ENCODE peak calls at places on chromosomes 13 and 19, in eight cellular contexts. A is lower leg skin; S is GM13977; N is T-helper 2 cell treated with Interferon-gamma antibody and Interleukin-4, amounts not matched to agents 5 μg/mL and 100 μg/mL, for 36 hours; L is NB4; J is mammary epithelial cell; V is MV-4-11; T is T-helper 17 cell. B is an unnamed sample.

GRCh38 chr13:111429064-111429558 is 108.7 kb downstream of the TEX29 start:
- DNase-seq in A (peak), S (peak), N (peak), L (peak), J (peak), V (peak), T (no peak), B (peak)

GRCh38 chr19:57560049-57560491 is 407 bp upstream of the ZNF550 start:
- DNase-seq in A (no peak), S (no peak), N (no peak), L (no peak), J (peak), V (no peak), T (no peak), B (peak)

GRCh38 chr19:35000647-35001501 is 751 bp downstream of the GRAMD1A start:
- DNase-seq in A (no peak), S (peak), N (peak), L (peak), J (peak), V (peak), T (no peak), B (peak)

GRCh38 chr13:112904436-112904960 is 64.5 kb upstream of the MCF2L start:
- DNase-seq in A (no peak), S (no peak), N (no peak), L (no peak), J (no peak), V (no peak), T (no peak), B (no peak)

GRCh38 chr13:106493569-106493968 is 41.9 kb downstream of the EFNB2 start:
- DNase-seq in A (no peak), S (peak), N (no peak), L (peak), J (no peak), V (peak), T (no peak), B (no peak)

GRCh38 chr13:113840541-113841354 is 23.1 kb downstream of the GAS6 start:
- DNase-seq in A (no peak), S (no peak), N (no peak), L (no peak), J (no peak), V (peak), T (no peak), B (no peak)

GRCh38 chr19:49543032-49543431 is 15.2 kb downstream of the RCN3 start:
- DNase-seq in A (no peak), S (no peak), N (no peak), L (no peak), J (no peak), V (no peak), T (no peak), B (no peak)

GRCh38 chr13:98447881-98448641 is 128.8 kb downstream of the STK24 start:
- DNase-seq in A (no peak), S (no peak), N (no peak), L (peak), J (no peak), V (no peak), T (no peak), B (no peak)

GRCh38 chr13:76620036-76620435 is 266.2 kb downstream of the KCTD12 start:
- DNase-seq in A (no peak), S (no peak), N (no peak), L (no peak), J (peak), V (no peak), T (no peak), B (peak)

GRCh38 chr19:48724796-48725753 is 5.5 kb upstream of the MAMSTR start:
- DNase-seq in A (peak), S (peak), N (no peak), L (peak), J (peak), V (peak), T (no peak), B (peak)

GRCh38 chr13:36616706-36617105 is 57.1 kb upstream of the SERTM1 start:
- DNase-seq in A (no peak), S (no peak), N (no peak), L (no peak), J (no peak), V (no peak), T (no peak), B (no peak)

GRCh38 chr19:4101496-4101770 is 22.5 kb downstream of the MAP2K2 start:
- DNase-seq in A (no peak), S (no peak), N (no peak), L (no peak), J (no peak), V (no peak), T (no peak), B (no peak)

GRCh38 chr19:18519962-18520847 is 1.7 kb downstream of the ELL start:
- DNase-seq in A (peak), S (peak), N (peak), L (peak), J (peak), V (peak), T (peak), B (peak)

GRCh38 chr19:2808129-2808941 is 11.3 kb upstream of the ZNF554 start:
- DNase-seq in A (no peak), S (no peak), N (no peak), L (no peak), J (no peak), V (no peak), T (no peak), B (no peak)

GRCh38 chr13:91406619-91407018 is 8.2 kb downstream of the GPC5 start:
- DNase-seq in A (no peak), S (peak), N (peak), L (peak), J (peak), V (peak), T (no peak), B (peak)

GRCh38 chr19:18859676-18860301 is 28.0 kb downstream of the UPF1 start:
- DNase-seq in A (no peak), S (no peak), N (no peak), L (no peak), J (no peak), V (no peak), T (no peak), B (no peak)

GRCh38 chr19:16062789-16063188 is 13.5 kb upstream of the TPM4 start:
- DNase-seq in A (no peak), S (peak), N (peak), L (peak), J (no peak), V (peak), T (peak), B (peak)

GRCh38 chr13:113559061-113559460 is 25.5 kb upstream of the TFDP1 start:
- DNase-seq in A (no peak), S (no peak), N (no peak), L (no peak), J (no peak), V (peak), T (no peak), B (no peak)

GRCh38 chr19:51726049-51726448 is 2.3 kb upstream of the HAS1 start:
- DNase-seq in A (peak), S (no peak), N (no peak), L (no peak), J (peak), V (peak), T (no peak), B (peak)

GRCh38 chr19:38233740-38234251 is 9.8 kb upstream of the DPF1 start:
- DNase-seq in A (peak), S (peak), N (peak), L (peak), J (peak), V (peak), T (peak), B (peak)

GRCh38 chr19:32539240-32539916 is 41.6 kb upstream of the PDCD5 start:
- DNase-seq in A (no peak), S (no peak), N (no peak), L (no peak), J (no peak), V (no peak), T (no peak), B (no peak)

GRCh38 chr19:34355201-34355600 is 9.8 kb upstream of the GPI start:
- DNase-seq in A (no peak), S (no peak), N (no peak), L (no peak), J (no peak), V (no peak), T (no peak), B (no peak)